ENCODE peak calls at places on chromosome 13, in five cellular contexts. G, H, J, X and T are unnamed samples.

GRCh38 chr13:47826481-47826880 is 174.6 kb downstream of the SUCLA2 start:
- DNase-seq in J (peak), X (no peak), H (no peak), G (no peak), T (no peak)

GRCh38 chr13:112743451-112744305 is 53.8 kb downstream of the ATP11A start:
- DNase-seq in G (no peak), X (no peak), J (no peak), H (no peak), T (no peak)

GRCh38 chr13:24274452-24274971 is 34.9 kb upstream of the C1QTNF9 start:
- DNase-seq in G (no peak), J (no peak), X (peak), H (no peak), T (no peak)

GRCh38 chr13:97329331-97329730 is 104.6 kb upstream of the RAP2A start:
- DNase-seq in X (no peak), G (no peak), J (no peak), H (no peak), T (peak)

GRCh38 chr13:88246239-88246638 is 575.1 kb downstream of the SLITRK5 start:
- DNase-seq in J (no peak), G (no peak), H (no peak), X (no peak), T (no peak)

GRCh38 chr13:96636310-96636709 is 358.0 kb downstream of the OXGR1 start:
- DNase-seq in J (no peak), H (no peak), G (no peak), X (no peak), T (no peak)

GRCh38 chr13:63463782-63464610 is 2048.3 kb upstream of the PCDH20 start:
- DNase-seq in G (no peak), H (no peak), X (no peak), J (no peak), T (no peak)

GRCh38 chr13:28501547-28501946 is 6.6 kb upstream of the FLT1 start:
- DNase-seq in G (no peak), H (no peak), X (no peak), J (no peak), T (no peak)

GRCh38 chr13:103140001-103140671 is 73.9 kb upstream of the SLC10A2 start:
- DNase-seq in J (peak), H (no peak), G (no peak), X (no peak), T (peak)
- TF ChIP-seq CTCF in J (peak), H (no peak), G (peak), X (no peak), T (peak)

GRCh38 chr13:41426047-41426446 is 31.3 kb upstream of the RGCC start:
- DNase-seq in X (no peak), H (no peak), G (no peak), J (no peak), T (no peak)

GRCh38 chr13:41427700-41428099 is 29.6 kb upstream of the RGCC start:
- DNase-seq in H (no peak), G (no peak), X (no peak), J (no peak), T (no peak)

GRCh38 chr13:41428155-41428554 is 29.2 kb upstream of the RGCC start:
- DNase-seq in H (no peak), G (no peak), X (peak), J (no peak), T (peak)
- TF ChIP-seq CTCF in H (peak), G (no peak), X (peak), J (no peak), T (peak)

GRCh38 chr13:39417131-39417530 is 185.9 kb downstream of the LHFPL6 start:
- DNase-seq in G (no peak), H (no peak), J (no peak), X (no peak), T (peak)
- TF ChIP-seq CTCF in G (peak), H (no peak), J (no peak), X (no peak), T (peak)

DNA sequence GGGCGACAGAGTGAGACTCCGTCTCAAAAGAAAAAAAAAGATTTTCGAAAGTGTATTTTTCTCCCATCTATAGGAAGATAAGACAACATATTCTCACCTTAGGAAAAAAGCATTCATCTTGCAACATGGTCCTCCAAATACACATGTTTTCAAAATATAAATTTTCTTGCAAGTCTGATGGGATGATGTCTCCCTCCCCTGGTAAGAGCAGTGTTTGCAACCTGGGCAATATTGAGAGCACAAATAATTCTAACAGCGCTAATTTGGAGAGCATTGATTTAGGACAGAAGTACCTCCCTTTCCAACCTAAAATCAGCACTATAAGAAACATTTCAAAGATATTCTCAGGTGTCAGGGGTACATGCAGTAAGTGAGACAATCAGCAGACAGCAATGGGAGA is 61.0 kb upstream of the SHISA2 start:
- DNase-seq in X (no peak), G (no peak), H (no peak), J (no peak), T (no peak)
- TF ChIP-seq CTCF in X (no peak), G (peak), H (no peak), J (peak), T (no peak)

DNA sequence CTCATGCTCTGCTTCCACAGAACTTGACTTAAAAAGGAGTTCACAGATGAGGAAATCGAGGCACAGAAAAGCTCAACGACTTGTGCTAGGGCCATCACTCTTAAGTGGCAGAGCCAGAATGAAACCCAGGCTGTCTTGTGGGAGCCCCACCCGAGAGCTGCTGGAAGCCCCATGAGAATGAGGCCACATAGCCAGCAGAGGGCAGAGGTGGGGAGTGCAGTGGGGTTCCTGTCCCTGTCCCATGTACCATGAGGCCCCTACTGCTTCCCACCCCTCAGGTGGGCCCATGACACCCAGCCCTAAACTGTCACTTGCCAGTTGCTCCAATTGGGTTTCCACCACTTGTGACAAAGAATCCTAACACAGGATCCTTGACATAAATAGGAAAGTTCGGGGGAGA is 175.9 kb downstream of the IRS2 start:
- DNase-seq in G (no peak), J (peak), X (peak), H (peak), T (peak)
- TF ChIP-seq CTCF in G (peak), J (peak), X (no peak), H (no peak), T (no peak)

GRCh38 chr13:104773775-104774174 is 1707.6 kb upstream of the SLC10A2 start:
- DNase-seq in J (peak), H (no peak), X (no peak), G (no peak), T (peak)
- TF ChIP-seq CTCF in J (peak), H (no peak), X (peak), G (peak), T (peak)

DNA sequence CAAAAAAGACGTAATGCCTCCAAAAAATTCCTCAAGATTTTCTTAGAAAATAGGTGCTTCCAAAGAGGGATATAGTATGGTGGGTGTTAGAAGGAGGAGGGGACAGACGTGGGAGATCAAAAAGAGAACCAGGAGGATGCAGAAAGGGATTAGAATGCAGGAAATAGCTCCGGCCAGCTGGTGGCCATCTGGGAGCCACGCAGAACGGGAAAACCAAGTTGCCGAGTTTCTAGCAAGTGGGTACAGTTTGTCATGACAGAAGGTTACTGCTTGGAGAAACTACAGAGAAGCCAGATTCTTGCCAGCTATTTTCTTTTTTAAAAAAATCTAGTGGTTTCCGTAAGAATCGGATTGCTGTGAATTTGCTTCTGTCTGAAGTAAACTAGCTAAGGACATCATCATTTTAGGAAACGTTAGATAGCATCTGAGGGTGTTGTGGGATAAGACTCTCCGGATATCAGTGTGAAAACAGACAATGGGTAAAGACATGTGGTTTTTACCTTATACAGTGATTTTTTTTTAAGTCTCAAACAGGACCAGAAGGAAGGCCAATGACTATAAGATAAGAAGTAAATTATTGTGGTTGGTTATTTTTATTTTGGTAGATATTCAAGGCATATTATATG is 104.9 kb downstream of the HSPH1 start:
- DNase-seq in G (no peak), J (no peak), H (no peak), X (no peak), T (peak)
- TF ChIP-seq CTCF in G (no peak), J (no peak), H (no peak), X (no peak), T (no peak)

GRCh38 chr13:38868399-38868798 is 122.2 kb downstream of the STOML3 start:
- DNase-seq in X (no peak), G (no peak), J (no peak), H (no peak), T (no peak)

GRCh38 chr13:38875186-38875875 is 115.3 kb downstream of the STOML3 start:
- DNase-seq in G (no peak), J (no peak), H (no peak), X (no peak), T (no peak)

GRCh38 chr13:38868870-38869269 is 121.8 kb downstream of the STOML3 start:
- DNase-seq in J (no peak), G (peak), H (no peak), X (no peak), T (no peak)

GRCh38 chr13:38871275-38871674 is 119.4 kb downstream of the STOML3 start:
- DNase-seq in H (no peak), X (no peak), J (no peak), G (no peak), T (no peak)

GRCh38 chr13:38872693-38873092 is 117.9 kb downstream of the STOML3 start:
- DNase-seq in G (peak), J (peak), H (peak), X (peak), T (peak)
- TF ChIP-seq CTCF in G (peak), J (peak), H (no peak), X (peak), T (peak)